ENCODE peak calls at places on chromosomes 1 and 21, in six cellular contexts. One of them, this sample, is unnamed.

GRCh38 chr1:178544531-178544930 is 31.6 kb downstream of the TEX35 start:
- DNase-seq in colonic mucosa: no peak
- DNase-seq in CD4-positive, alpha-beta memory T cell: no peak
- DNase-seq in NCI-H345: no peak
- DNase-seq in lower lobe of right lung: no peak
- DNase-seq in stimulated activated naive CD4-positive, alpha-beta T cell: no peak
- DNase-seq in this sample: no peak

GRCh38 chr1:25529518-25530347 is 13.7 kb upstream of the LDLRAP1 start:
- DNase-seq in colonic mucosa: no peak
- DNase-seq in CD4-positive, alpha-beta memory T cell: no peak
- DNase-seq in NCI-H345: peak
- DNase-seq in lower lobe of right lung: no peak
- DNase-seq in stimulated activated naive CD4-positive, alpha-beta T cell: no peak
- DNase-seq in this sample: no peak

GRCh38 chr21:46393941-46394818 is 64.5 kb upstream of the DIP2A start:
- DNase-seq in colonic mucosa: no peak
- DNase-seq in CD4-positive, alpha-beta memory T cell: no peak
- DNase-seq in NCI-H345: peak
- DNase-seq in lower lobe of right lung: no peak
- DNase-seq in stimulated activated naive CD4-positive, alpha-beta T cell: no peak
- DNase-seq in this sample: no peak

GRCh38 chr21:42435401-42435800 is 31.7 kb downstream of the UBASH3A start:
- DNase-seq in colonic mucosa: no peak
- DNase-seq in CD4-positive, alpha-beta memory T cell: no peak
- DNase-seq in NCI-H345: no peak
- DNase-seq in lower lobe of right lung: no peak
- DNase-seq in stimulated activated naive CD4-positive, alpha-beta T cell: no peak
- DNase-seq in this sample: no peak

GRCh38 chr1:107899655-107900054 is 65.3 kb downstream of the VAV3 start:
- DNase-seq in colonic mucosa: no peak
- DNase-seq in CD4-positive, alpha-beta memory T cell: no peak
- DNase-seq in NCI-H345: no peak
- DNase-seq in lower lobe of right lung: no peak
- DNase-seq in stimulated activated naive CD4-positive, alpha-beta T cell: no peak
- DNase-seq in this sample: no peak

GRCh38 chr1:203682401-203683383 is 56.1 kb downstream of the ATP2B4 start:
- DNase-seq in colonic mucosa: no peak
- DNase-seq in CD4-positive, alpha-beta memory T cell: peak
- DNase-seq in NCI-H345: no peak
- DNase-seq in lower lobe of right lung: no peak
- DNase-seq in stimulated activated naive CD4-positive, alpha-beta T cell: peak
- DNase-seq in this sample: no peak

GRCh38 chr1:9368356-9368755 is 75.7 kb downstream of the SPSB1 start:
- DNase-seq in colonic mucosa: no peak
- DNase-seq in CD4-positive, alpha-beta memory T cell: no peak
- DNase-seq in NCI-H345: no peak
- DNase-seq in lower lobe of right lung: no peak
- DNase-seq in stimulated activated naive CD4-positive, alpha-beta T cell: no peak
- DNase-seq in this sample: no peak

GRCh38 chr1:211581521-211581920 is 2.6 kb upstream of the SLC30A1 start:
- DNase-seq in colonic mucosa: no peak
- DNase-seq in CD4-positive, alpha-beta memory T cell: no peak
- DNase-seq in NCI-H345: no peak
- DNase-seq in lower lobe of right lung: no peak
- DNase-seq in stimulated activated naive CD4-positive, alpha-beta T cell: no peak
- DNase-seq in this sample: no peak

GRCh38 chr21:44801468-44802395 is at the start of gene UBE2G2:
- DNase-seq in colonic mucosa: peak
- DNase-seq in CD4-positive, alpha-beta memory T cell: peak
- DNase-seq in NCI-H345: peak
- DNase-seq in lower lobe of right lung: peak
- DNase-seq in stimulated activated naive CD4-positive, alpha-beta T cell: peak
- DNase-seq in this sample: peak

GRCh38 chr1:29672955-29673507 is 436.7 kb downstream of the PTPRU start:
- DNase-seq in colonic mucosa: peak
- DNase-seq in CD4-positive, alpha-beta memory T cell: no peak
- DNase-seq in NCI-H345: no peak
- DNase-seq in lower lobe of right lung: no peak
- DNase-seq in stimulated activated naive CD4-positive, alpha-beta T cell: no peak
- DNase-seq in this sample: no peak

GRCh38 chr1:77430966-77431735 is 149.3 kb downstream of the AK5 start:
- DNase-seq in colonic mucosa: no peak
- DNase-seq in CD4-positive, alpha-beta memory T cell: peak
- DNase-seq in NCI-H345: no peak
- DNase-seq in lower lobe of right lung: no peak
- DNase-seq in stimulated activated naive CD4-positive, alpha-beta T cell: no peak
- DNase-seq in this sample: no peak

This sample was measured in Ammon's horn.